ENCODE peak calls at places on chromosomes 6 and 20, in eight cellular contexts. V, I, B, Y, X, G, W and Q are unnamed samples.

GRCh38 chr6:82902290-82902689 is 163.4 kb downstream of the UBE3D start:
- DNase-seq in V (no peak), I (no peak), B (no peak), Y (no peak), X (no peak), G (no peak), W (no peak), Q (no peak)

GRCh38 chr6:105057160-105057559 is 100.3 kb downstream of the LIN28B start:
- DNase-seq in V (no peak), I (no peak), B (no peak), Y (no peak), X (no peak), G (no peak), W (no peak), Q (no peak)

GRCh38 chr6:149913085-149913484 is 9.8 kb downstream of the RAET1G start:
- DNase-seq in V (no peak), I (no peak), B (peak), Y (no peak), X (no peak), G (no peak), W (no peak), Q (no peak)

GRCh38 chr6:111592726-111593515 is 12.8 kb downstream of the TRAF3IP2 start:
- DNase-seq in V (no peak), I (no peak), B (no peak), Y (no peak), X (no peak), G (no peak), W (no peak), Q (peak)

GRCh38 chr6:156859686-156860085 is 82.5 kb downstream of the ARID1B start:
- DNase-seq in V (no peak), I (no peak), B (no peak), Y (no peak), X (no peak), G (no peak), W (no peak), Q (peak)

GRCh38 chr20:48797850-48798747 is 29.7 kb downstream of the PREX1 start:
- DNase-seq in V (no peak), I (no peak), B (no peak), Y (no peak), X (no peak), G (no peak), W (no peak), Q (no peak)

GRCh38 chr6:152983637-152984386 is 971 bp upstream of the FBXO5 start:
- DNase-seq in V (peak), I (peak), B (peak), Y (peak), X (peak), G (peak), W (peak), Q (peak)

GRCh38 chr6:156028310-156029131 is 572.9 kb upstream of the NOX3 start:
- DNase-seq in V (no peak), I (no peak), B (no peak), Y (no peak), X (no peak), G (no peak), W (no peak), Q (no peak)

GRCh38 chr6:150800596-150801310 is 64.7 kb upstream of the MTHFD1L start:
- DNase-seq in V (no peak), I (no peak), B (no peak), Y (no peak), X (no peak), G (no peak), W (no peak), Q (no peak)

GRCh38 chr6:44667226-44667625 is 279.7 kb downstream of the CDC5L start:
- DNase-seq in V (no peak), I (no peak), B (no peak), Y (no peak), X (no peak), G (no peak), W (no peak), Q (no peak)

GRCh38 chr20:11799131-11799800 is 118.4 kb upstream of the BTBD3 start:
- DNase-seq in V (no peak), I (no peak), B (no peak), Y (peak), X (no peak), G (no peak), W (no peak), Q (no peak)

GRCh38 chr20:24018796-24019195 is 30.2 kb upstream of the GGTLC1 start:
- DNase-seq in V (no peak), I (no peak), B (no peak), Y (no peak), X (no peak), G (no peak), W (no peak), Q (no peak)

GRCh38 chr6:115302731-115303130 is 758.0 kb downstream of the FRK start:
- DNase-seq in V (no peak), I (no peak), B (no peak), Y (no peak), X (no peak), G (no peak), W (no peak), Q (no peak)

GRCh38 chr6:166488701-166489100 is 97.8 kb downstream of the RAMACL start:
- DNase-seq in V (no peak), I (no peak), B (no peak), Y (no peak), X (no peak), G (no peak), W (no peak), Q (no peak)

GRCh38 chr20:2693286-2693995 is 861 bp downstream of the EBF4 start:
- DNase-seq in V (peak), I (no peak), B (no peak), Y (no peak), X (no peak), G (peak), W (peak), Q (no peak)

GRCh38 chr20:22379472-22379871 is 204.9 kb downstream of the FOXA2 start:
- DNase-seq in V (no peak), I (no peak), B (no peak), Y (no peak), X (no peak), G (no peak), W (no peak), Q (no peak)

GRCh38 chr6:26140967-26141294 is 53.7 kb downstream of the HFE start:
- DNase-seq in V (no peak), I (no peak), B (no peak), Y (no peak), X (no peak), G (no peak), W (no peak), Q (no peak)

GRCh38 chr6:97876711-97877110 is 593.7 kb upstream of the MMS22L start:
- DNase-seq in V (no peak), I (no peak), B (no peak), Y (no peak), X (no peak), G (no peak), W (no peak), Q (no peak)

GRCh38 chr20:37936451-37936850 is 33.5 kb downstream of the VSTM2L start:
- DNase-seq in V (no peak), I (no peak), B (no peak), Y (no peak), X (no peak), G (no peak), W (no peak), Q (no peak)

GRCh38 chr6:402901-403658 is 11.5 kb downstream of the IRF4 start:
- DNase-seq in V (no peak), I (peak), B (no peak), Y (no peak), X (peak), G (no peak), W (no peak), Q (no peak)

GRCh38 chr20:63096681-63097335 is 90.0 kb upstream of the BHLHE23 start:
- DNase-seq in V (peak), I (no peak), B (peak), Y (no peak), X (no peak), G (no peak), W (no peak), Q (no peak)

GRCh38 chr6:3393796-3394195 is 63.1 kb downstream of the SLC22A23 start:
- DNase-seq in V (no peak), I (no peak), B (no peak), Y (peak), X (no peak), G (no peak), W (no peak), Q (no peak)

GRCh38 chr6:168177492-168177891 is 98.5 kb upstream of the FRMD1 start:
- DNase-seq in V (no peak), I (no peak), B (no peak), Y (no peak), X (no peak), G (no peak), W (no peak), Q (no peak)

GRCh38 chr6:157974967-157975366 is 6.7 kb upstream of the SYNJ2 start:
- DNase-seq in V (no peak), I (no peak), B (no peak), Y (no peak), X (no peak), G (no peak), W (no peak), Q (no peak)

GRCh38 chr6:5275497-5275896 is 14.2 kb downstream of the FARS2 start:
- DNase-seq in V (no peak), I (no peak), B (no peak), Y (no peak), X (no peak), G (no peak), W (no peak), Q (no peak)

GRCh38 chr20:49288784-49289696 is 11.2 kb upstream of the ZNFX1 start:
- DNase-seq in V (no peak), I (no peak), B (no peak), Y (no peak), X (no peak), G (no peak), W (no peak), Q (no peak)

GRCh38 chr6:154852700-154853099 is 119.5 kb downstream of the SCAF8 start:
- DNase-seq in V (no peak), I (no peak), B (no peak), Y (no peak), X (no peak), G (peak), W (no peak), Q (no peak)

GRCh38 chr6:90978046-90978445 is 391.2 kb upstream of the MAP3K7 start:
- DNase-seq in V (no peak), I (no peak), B (no peak), Y (no peak), X (no peak), G (no peak), W (no peak), Q (no peak)

GRCh38 chr20:36895036-36895435 is 19.1 kb downstream of the TLDC2 start:
- DNase-seq in V (no peak), I (no peak), B (no peak), Y (no peak), X (no peak), G (no peak), W (no peak), Q (no peak)

GRCh38 chr20:58891076-58891685 is 38.7 kb downstream of the GNAS start:
- DNase-seq in V (peak), I (peak), B (peak), Y (peak), X (peak), G (peak), W (peak), Q (no peak)

GRCh38 chr20:8153281-8153908 is 21.3 kb downstream of the PLCB1 start:
- DNase-seq in V (no peak), I (no peak), B (no peak), Y (no peak), X (no peak), G (no peak), W (no peak), Q (no peak)

GRCh38 chr6:170067257-170067656 is 223.6 kb downstream of the DLL1 start:
- DNase-seq in V (no peak), I (no peak), B (no peak), Y (no peak), X (no peak), G (no peak), W (no peak), Q (no peak)

GRCh38 chr6:5994999-5995698 is 11.6 kb downstream of the NRN1 start:
- DNase-seq in V (no peak), I (no peak), B (no peak), Y (no peak), X (no peak), G (no peak), W (no peak), Q (no peak)

GRCh38 chr20:46348972-46349741 is 40.9 kb upstream of the CDH22 start:
- DNase-seq in V (peak), I (no peak), B (peak), Y (peak), X (no peak), G (peak), W (peak), Q (peak)

GRCh38 chr6:35077006-35077712 is 64.0 kb downstream of the TCP11 start:
- DNase-seq in V (no peak), I (no peak), B (peak), Y (peak), X (no peak), G (no peak), W (no peak), Q (peak)

GRCh38 chr6:106927531-106928398 is 46.8 kb downstream of the CD24 start:
- DNase-seq in V (peak), I (no peak), B (peak), Y (no peak), X (no peak), G (peak), W (peak), Q (no peak)

GRCh38 chr6:134816780-134817179 is 133.1 kb downstream of the ALDH8A1 start:
- DNase-seq in V (no peak), I (no peak), B (no peak), Y (no peak), X (no peak), G (no peak), W (no peak), Q (no peak)

GRCh38 chr20:63501818-63502670 is 3.2 kb upstream of the EEF1A2 start:
- DNase-seq in V (no peak), I (no peak), B (peak), Y (peak), X (no peak), G (no peak), W (no peak), Q (peak)

GRCh38 chr6:146543940-146544661 is 468 bp downstream of the RAB32 start:
- DNase-seq in V (peak), I (no peak), B (peak), Y (no peak), X (no peak), G (peak), W (no peak), Q (no peak)

GRCh38 chr6:15400572-15401004 is 154.7 kb downstream of the JARID2 start:
- DNase-seq in V (peak), I (no peak), B (peak), Y (peak), X (no peak), G (peak), W (no peak), Q (peak)